ENCODE peak calls at places on chromosomes 11 and 22, in four cellular contexts. One of them, this sample, is unnamed.

GRCh38 chr22:38706101-38706884 is 549 bp downstream of the GTPBP1 start:
- DNase-seq in activated naive CD4-positive, alpha-beta T cell treated with Interleukin-2 at 50 U/mL for 16 hours: peak; percentile 48
- DNase-seq in ELR: peak; percentile 56
- DNase-seq in LoVo: peak; percentile 18
- DNase-seq in this sample: no peak

GRCh38 chr22:21778705-21779363 is 43.2 kb upstream of the YPEL1 start:
- DNase-seq in activated naive CD4-positive, alpha-beta T cell treated with Interleukin-2 at 50 U/mL for 16 hours: no peak
- DNase-seq in ELR: peak; percentile 73
- DNase-seq in LoVo: no peak
- DNase-seq in this sample: no peak

GRCh38 chr11:61377461-61378160 is 14.8 kb upstream of the TMEM216 start:
- DNase-seq in activated naive CD4-positive, alpha-beta T cell treated with Interleukin-2 at 50 U/mL for 16 hours: no peak
- DNase-seq in ELR: peak; percentile 30
- DNase-seq in LoVo: no peak
- DNase-seq in this sample: no peak

GRCh38 chr11:14094481-14095037 is 132.0 kb downstream of the SPON1 start:
- DNase-seq in activated naive CD4-positive, alpha-beta T cell treated with Interleukin-2 at 50 U/mL for 16 hours: no peak
- DNase-seq in ELR: no peak
- DNase-seq in LoVo: no peak
- DNase-seq in this sample: no peak

GRCh38 chr11:46381046-46381835 is at the start of gene MDK:
- DNase-seq in activated naive CD4-positive, alpha-beta T cell treated with Interleukin-2 at 50 U/mL for 16 hours: no peak
- DNase-seq in ELR: no peak
- DNase-seq in LoVo: no peak
- DNase-seq in this sample: peak; percentile 53

GRCh38 chr11:65569973-65570918 is at the start of gene ZNRD2:
- DNase-seq in activated naive CD4-positive, alpha-beta T cell treated with Interleukin-2 at 50 U/mL for 16 hours: peak; percentile 99
- DNase-seq in ELR: peak; percentile 99
- DNase-seq in LoVo: peak; percentile 95
- DNase-seq in this sample: peak; percentile 98

GRCh38 chr11:125517116-125517804 is 21.2 kb upstream of the FEZ1 start:
- DNase-seq in activated naive CD4-positive, alpha-beta T cell treated with Interleukin-2 at 50 U/mL for 16 hours: no peak
- DNase-seq in ELR: peak; percentile 62
- DNase-seq in LoVo: no peak
- DNase-seq in this sample: peak; percentile 11

GRCh38 chr11:68812526-68812925 is 29.2 kb downstream of the CPT1A start:
- DNase-seq in activated naive CD4-positive, alpha-beta T cell treated with Interleukin-2 at 50 U/mL for 16 hours: no peak
- DNase-seq in ELR: no peak
- DNase-seq in LoVo: no peak
- DNase-seq in this sample: no peak

GRCh38 chr22:45994516-45995404 is 17.8 kb upstream of the WNT7B start:
- DNase-seq in activated naive CD4-positive, alpha-beta T cell treated with Interleukin-2 at 50 U/mL for 16 hours: peak; percentile 81
- DNase-seq in ELR: peak; percentile 75
- DNase-seq in LoVo: peak; percentile 58
- DNase-seq in this sample: peak; percentile 7

GRCh38 chr11:2128102-2128511 is 11.1 kb downstream of the IGF2 start:
- DNase-seq in activated naive CD4-positive, alpha-beta T cell treated with Interleukin-2 at 50 U/mL for 16 hours: no peak
- DNase-seq in ELR: no peak
- DNase-seq in LoVo: no peak
- DNase-seq in this sample: no peak

GRCh38 chr11:67648796-67649613 is 1.5 kb downstream of the ACY3 start:
- DNase-seq in activated naive CD4-positive, alpha-beta T cell treated with Interleukin-2 at 50 U/mL for 16 hours: no peak
- DNase-seq in ELR: no peak
- DNase-seq in LoVo: no peak
- DNase-seq in this sample: no peak

GRCh38 chr11:45811109-45811435 is 6.1 kb downstream of the SLC35C1 start:
- DNase-seq in activated naive CD4-positive, alpha-beta T cell treated with Interleukin-2 at 50 U/mL for 16 hours: no peak
- DNase-seq in ELR: no peak
- DNase-seq in LoVo: no peak
- DNase-seq in this sample: no peak

GRCh38 chr11:8081591-8082021 is 595 bp downstream of the TUB start:
- DNase-seq in activated naive CD4-positive, alpha-beta T cell treated with Interleukin-2 at 50 U/mL for 16 hours: no peak
- DNase-seq in ELR: peak; percentile 10
- DNase-seq in LoVo: no peak
- DNase-seq in this sample: no peak

GRCh38 chr11:59206635-59207034 is 6.1 kb downstream of the MPEG1 start:
- DNase-seq in activated naive CD4-positive, alpha-beta T cell treated with Interleukin-2 at 50 U/mL for 16 hours: no peak
- DNase-seq in ELR: peak; percentile 58
- DNase-seq in LoVo: peak; percentile 9
- DNase-seq in this sample: no peak

GRCh38 chr11:6357222-6357621 is 33.1 kb upstream of the SMPD1 start:
- DNase-seq in activated naive CD4-positive, alpha-beta T cell treated with Interleukin-2 at 50 U/mL for 16 hours: peak; percentile 57
- DNase-seq in ELR: peak; percentile 96
- DNase-seq in LoVo: no peak
- DNase-seq in this sample: no peak

GRCh38 chr11:114375052-114375451 is 25.3 kb downstream of the C11orf71 start:
- DNase-seq in activated naive CD4-positive, alpha-beta T cell treated with Interleukin-2 at 50 U/mL for 16 hours: no peak
- DNase-seq in ELR: no peak
- DNase-seq in LoVo: no peak
- DNase-seq in this sample: no peak

GRCh38 chr11:2662024-2662312 is 37.8 kb downstream of the KCNQ1OT1 start:
- DNase-seq in activated naive CD4-positive, alpha-beta T cell treated with Interleukin-2 at 50 U/mL for 16 hours: no peak
- DNase-seq in ELR: no peak
- DNase-seq in LoVo: no peak
- DNase-seq in this sample: no peak

GRCh38 chr11:69385466-69385820 is 91.5 kb downstream of the MYEOV start:
- DNase-seq in activated naive CD4-positive, alpha-beta T cell treated with Interleukin-2 at 50 U/mL for 16 hours: no peak
- DNase-seq in ELR: no peak
- DNase-seq in LoVo: no peak
- DNase-seq in this sample: no peak

GRCh38 chr11:86818466-86819282 is 18.3 kb downstream of the PRSS23 start:
- DNase-seq in activated naive CD4-positive, alpha-beta T cell treated with Interleukin-2 at 50 U/mL for 16 hours: no peak
- DNase-seq in ELR: peak; percentile 89
- DNase-seq in LoVo: peak; percentile 82
- DNase-seq in this sample: peak; percentile 74

GRCh38 chr11:46353706-46354105 is 6.4 kb downstream of the DGKZ start:
- DNase-seq in activated naive CD4-positive, alpha-beta T cell treated with Interleukin-2 at 50 U/mL for 16 hours: peak; percentile 66
- DNase-seq in ELR: no peak
- DNase-seq in LoVo: no peak
- DNase-seq in this sample: no peak

GRCh38 chr11:32529994-32530588 is 53.5 kb upstream of the EIF3M start:
- DNase-seq in activated naive CD4-positive, alpha-beta T cell treated with Interleukin-2 at 50 U/mL for 16 hours: no peak
- DNase-seq in ELR: no peak
- DNase-seq in LoVo: no peak
- DNase-seq in this sample: no peak

GRCh38 chr11:15148181-15148580 is 33.5 kb downstream of the INSC start:
- DNase-seq in activated naive CD4-positive, alpha-beta T cell treated with Interleukin-2 at 50 U/mL for 16 hours: no peak
- DNase-seq in ELR: no peak
- DNase-seq in LoVo: no peak
- DNase-seq in this sample: no peak

GRCh38 chr22:30016596-30016995 is 63.7 kb upstream of the HORMAD2 start:
- DNase-seq in activated naive CD4-positive, alpha-beta T cell treated with Interleukin-2 at 50 U/mL for 16 hours: no peak
- DNase-seq in ELR: peak; percentile 26
- DNase-seq in LoVo: no peak
- DNase-seq in this sample: no peak

GRCh38 chr11:134037093-134037908 is 31.6 kb upstream of the JAM3 start:
- DNase-seq in activated naive CD4-positive, alpha-beta T cell treated with Interleukin-2 at 50 U/mL for 16 hours: peak; percentile 63
- DNase-seq in ELR: peak; percentile 58
- DNase-seq in LoVo: no peak
- DNase-seq in this sample: peak; percentile 59

GRCh38 chr22:35894464-35894878 is 134.2 kb downstream of the RBFOX2 start:
- DNase-seq in activated naive CD4-positive, alpha-beta T cell treated with Interleukin-2 at 50 U/mL for 16 hours: no peak
- DNase-seq in ELR: no peak
- DNase-seq in LoVo: no peak
- DNase-seq in this sample: no peak

GRCh38 chr11:104531894-104532293 is 366.4 kb downstream of the CASP12 start:
- DNase-seq in activated naive CD4-positive, alpha-beta T cell treated with Interleukin-2 at 50 U/mL for 16 hours: no peak
- DNase-seq in ELR: no peak
- DNase-seq in LoVo: no peak
- DNase-seq in this sample: no peak

GRCh38 chr11:107704432-107704831 is 7.4 kb downstream of the SLN start:
- DNase-seq in activated naive CD4-positive, alpha-beta T cell treated with Interleukin-2 at 50 U/mL for 16 hours: no peak
- DNase-seq in ELR: peak; percentile 85
- DNase-seq in LoVo: no peak
- DNase-seq in this sample: no peak

GRCh38 chr11:80846442-80846841 is 1405.6 kb upstream of the TENM4 start:
- DNase-seq in activated naive CD4-positive, alpha-beta T cell treated with Interleukin-2 at 50 U/mL for 16 hours: no peak
- DNase-seq in ELR: no peak
- DNase-seq in LoVo: no peak
- DNase-seq in this sample: no peak

GRCh38 chr22:43300891-43301676 is 42.1 kb downstream of the SCUBE1 start:
- DNase-seq in activated naive CD4-positive, alpha-beta T cell treated with Interleukin-2 at 50 U/mL for 16 hours: no peak
- DNase-seq in ELR: no peak
- DNase-seq in LoVo: no peak
- DNase-seq in this sample: no peak

GRCh38 chr11:79139900-79140299 is 300.9 kb downstream of the TENM4 start:
- DNase-seq in activated naive CD4-positive, alpha-beta T cell treated with Interleukin-2 at 50 U/mL for 16 hours: no peak
- DNase-seq in ELR: no peak
- DNase-seq in LoVo: no peak
- DNase-seq in this sample: no peak

GRCh38 chr22:19483481-19484244 is 3.9 kb downstream of the CDC45 start:
- DNase-seq in activated naive CD4-positive, alpha-beta T cell treated with Interleukin-2 at 50 U/mL for 16 hours: no peak
- DNase-seq in ELR: peak; percentile 74
- DNase-seq in LoVo: no peak
- DNase-seq in this sample: no peak

GRCh38 chr22:45144928-45145327 is 18.8 kb upstream of the NUP50 start:
- DNase-seq in activated naive CD4-positive, alpha-beta T cell treated with Interleukin-2 at 50 U/mL for 16 hours: no peak
- DNase-seq in ELR: no peak
- DNase-seq in LoVo: no peak
- DNase-seq in this sample: no peak

GRCh38 chr11:120302001-120302805 is 22.9 kb upstream of the TLCD5 start:
- DNase-seq in activated naive CD4-positive, alpha-beta T cell treated with Interleukin-2 at 50 U/mL for 16 hours: no peak
- DNase-seq in ELR: no peak
- DNase-seq in LoVo: peak; percentile 11
- DNase-seq in this sample: no peak

GRCh38 chr22:35564975-35565867 is 24.6 kb downstream of the RASD2 start:
- DNase-seq in activated naive CD4-positive, alpha-beta T cell treated with Interleukin-2 at 50 U/mL for 16 hours: no peak
- DNase-seq in ELR: no peak
- DNase-seq in LoVo: no peak
- DNase-seq in this sample: no peak

GRCh38 chr11:13242564-13242963 is 35.0 kb upstream of the BMAL1 start:
- DNase-seq in activated naive CD4-positive, alpha-beta T cell treated with Interleukin-2 at 50 U/mL for 16 hours: no peak
- DNase-seq in ELR: no peak
- DNase-seq in LoVo: no peak
- DNase-seq in this sample: no peak